ENCODE peak calls at places on chromosomes 12 and 14, in nine cellular contexts. One of them, this sample, is unnamed.

GRCh38 chr14:90968025-90968424 is 92.4 kb downstream of the RPS6KA5 start:
- DNase-seq in mucosa of descending colon: no peak
- DNase-seq in fibroblast of mammary gland: peak
- DNase-seq in fibroblast of lung: peak
- DNase-seq in mammary epithelial cell: no peak
- DNase-seq in AG04450: no peak
- DNase-seq in MM.1S: no peak
- DNase-seq in A549: no peak
- DNase-seq in left ventricle myocardium inferior: no peak
- DNase-seq in this sample: no peak

GRCh38 chr12:119417440-119417839 is 82.9 kb downstream of the CCDC60 start:
- DNase-seq in mucosa of descending colon: no peak
- DNase-seq in fibroblast of mammary gland: no peak
- DNase-seq in fibroblast of lung: no peak
- DNase-seq in mammary epithelial cell: no peak
- DNase-seq in AG04450: no peak
- DNase-seq in MM.1S: no peak
- DNase-seq in A549: no peak
- DNase-seq in left ventricle myocardium inferior: no peak
- DNase-seq in this sample: no peak

GRCh38 chr12:113155641-113156040 is 6.1 kb downstream of the CFAP73 start:
- DNase-seq in mucosa of descending colon: no peak
- DNase-seq in fibroblast of mammary gland: no peak
- DNase-seq in fibroblast of lung: no peak
- DNase-seq in mammary epithelial cell: no peak
- DNase-seq in AG04450: no peak
- DNase-seq in MM.1S: no peak
- DNase-seq in A549: no peak
- DNase-seq in left ventricle myocardium inferior: no peak
- DNase-seq in this sample: no peak

GRCh38 chr12:17062296-17063061 is 456.5 kb upstream of the LMO3 start:
- DNase-seq in mucosa of descending colon: no peak
- DNase-seq in fibroblast of mammary gland: no peak
- DNase-seq in fibroblast of lung: no peak
- DNase-seq in mammary epithelial cell: peak
- DNase-seq in AG04450: no peak
- DNase-seq in MM.1S: no peak
- DNase-seq in A549: no peak
- DNase-seq in left ventricle myocardium inferior: no peak
- DNase-seq in this sample: no peak

GRCh38 chr14:58690801-58691516 is 53.2 kb downstream of the DACT1 start:
- DNase-seq in mucosa of descending colon: peak
- DNase-seq in fibroblast of mammary gland: no peak
- DNase-seq in fibroblast of lung: no peak
- DNase-seq in mammary epithelial cell: no peak
- DNase-seq in AG04450: no peak
- DNase-seq in MM.1S: no peak
- DNase-seq in A549: no peak
- DNase-seq in left ventricle myocardium inferior: no peak
- DNase-seq in this sample: no peak

GRCh38 chr14:94312481-94313246 is 10.5 kb downstream of the SERPINA6 start:
- DNase-seq in mucosa of descending colon: no peak
- DNase-seq in fibroblast of mammary gland: no peak
- DNase-seq in fibroblast of lung: no peak
- DNase-seq in mammary epithelial cell: peak
- DNase-seq in AG04450: no peak
- DNase-seq in MM.1S: no peak
- DNase-seq in A549: no peak
- DNase-seq in left ventricle myocardium inferior: no peak
- DNase-seq in this sample: no peak

GRCh38 chr14:89921896-89922548 is 32.5 kb downstream of the EFCAB11 start:
- DNase-seq in mucosa of descending colon: no peak
- DNase-seq in fibroblast of mammary gland: peak
- DNase-seq in fibroblast of lung: peak
- DNase-seq in mammary epithelial cell: peak
- DNase-seq in AG04450: no peak
- DNase-seq in MM.1S: no peak
- DNase-seq in A549: no peak
- DNase-seq in left ventricle myocardium inferior: no peak
- DNase-seq in this sample: no peak

GRCh38 chr14:102925646-102926045 is 3.2 kb downstream of the AMN start:
- DNase-seq in mucosa of descending colon: peak
- DNase-seq in fibroblast of mammary gland: no peak
- DNase-seq in fibroblast of lung: no peak
- DNase-seq in mammary epithelial cell: no peak
- DNase-seq in AG04450: no peak
- DNase-seq in MM.1S: no peak
- DNase-seq in A549: no peak
- DNase-seq in left ventricle myocardium inferior: no peak
- DNase-seq in this sample: no peak

GRCh38 chr12:124736115-124737039 is 127.3 kb downstream of the SCARB1 start:
- DNase-seq in mucosa of descending colon: no peak
- DNase-seq in fibroblast of mammary gland: no peak
- DNase-seq in fibroblast of lung: no peak
- DNase-seq in mammary epithelial cell: no peak
- DNase-seq in AG04450: no peak
- DNase-seq in MM.1S: no peak
- DNase-seq in A549: no peak
- DNase-seq in left ventricle myocardium inferior: no peak
- DNase-seq in this sample: no peak

GRCh38 chr12:49060237-49061156 is at the start of gene KMT2D:
- DNase-seq in mucosa of descending colon: peak
- DNase-seq in fibroblast of mammary gland: peak
- DNase-seq in fibroblast of lung: peak
- DNase-seq in mammary epithelial cell: peak
- DNase-seq in AG04450: peak
- DNase-seq in MM.1S: peak
- DNase-seq in A549: peak
- DNase-seq in left ventricle myocardium inferior: peak
- DNase-seq in this sample: peak

GRCh38 chr12:64392221-64392620 is 1.7 kb upstream of the C12orf56 start:
- DNase-seq in mucosa of descending colon: no peak
- DNase-seq in fibroblast of mammary gland: peak
- DNase-seq in fibroblast of lung: peak
- DNase-seq in mammary epithelial cell: peak
- DNase-seq in AG04450: peak
- DNase-seq in MM.1S: peak
- DNase-seq in A549: peak
- DNase-seq in left ventricle myocardium inferior: no peak
- DNase-seq in this sample: peak
- TF ChIP-seq CTCF in mucosa of descending colon: no peak
- TF ChIP-seq CTCF in fibroblast of mammary gland: peak
- TF ChIP-seq CTCF in fibroblast of lung: peak
- TF ChIP-seq CTCF in mammary epithelial cell: peak
- TF ChIP-seq CTCF in AG04450: peak
- TF ChIP-seq CTCF in MM.1S: peak
- TF ChIP-seq CTCF in A549: peak
- TF ChIP-seq CTCF in left ventricle myocardium inferior: no peak
- TF ChIP-seq CTCF in this sample: peak

DNA sequence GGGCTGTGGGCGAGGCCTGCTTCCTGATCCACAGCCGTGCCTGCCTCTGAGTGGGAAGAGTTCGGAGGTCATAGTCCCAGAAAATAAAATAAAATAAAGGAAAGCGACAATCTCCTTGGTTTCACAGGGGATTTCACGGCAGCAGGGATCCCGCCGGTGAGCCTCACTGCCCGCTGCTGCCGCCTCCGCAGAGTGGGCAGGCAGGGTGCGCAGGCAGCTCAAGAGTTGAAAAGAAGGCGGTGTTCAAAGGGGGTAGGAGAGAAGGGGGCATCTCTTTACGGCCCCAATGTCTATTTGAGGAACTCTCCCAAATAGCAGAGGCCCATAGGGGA is 3.1 kb upstream of the HOXC9 start:
- DNase-seq in mucosa of descending colon: no peak
- DNase-seq in fibroblast of mammary gland: no peak
- DNase-seq in fibroblast of lung: no peak
- DNase-seq in mammary epithelial cell: no peak
- DNase-seq in AG04450: no peak
- DNase-seq in MM.1S: no peak
- DNase-seq in A549: no peak
- DNase-seq in left ventricle myocardium inferior: no peak
- DNase-seq in this sample: no peak
- H3K4me3 ChIP-seq in mucosa of descending colon: no peak
- H3K4me3 ChIP-seq in fibroblast of mammary gland: no peak
- H3K4me3 ChIP-seq in fibroblast of lung: no peak
- H3K4me3 ChIP-seq in mammary epithelial cell: no peak
- H3K4me3 ChIP-seq in AG04450: no peak
- H3K4me3 ChIP-seq in MM.1S: no peak
- H3K4me3 ChIP-seq in A549: no peak
- H3K4me3 ChIP-seq in left ventricle myocardium inferior: no peak
- H3K4me3 ChIP-seq in this sample: peak

GRCh38 chr14:31932675-31933074 is 144.4 kb upstream of the ARHGAP5 start:
- DNase-seq in mucosa of descending colon: no peak
- DNase-seq in fibroblast of mammary gland: no peak
- DNase-seq in fibroblast of lung: no peak
- DNase-seq in mammary epithelial cell: no peak
- DNase-seq in AG04450: no peak
- DNase-seq in MM.1S: no peak
- DNase-seq in A549: no peak
- DNase-seq in left ventricle myocardium inferior: no peak
- DNase-seq in this sample: no peak

GRCh38 chr14:31935406-31935805 is 141.7 kb upstream of the ARHGAP5 start:
- DNase-seq in mucosa of descending colon: no peak
- DNase-seq in fibroblast of mammary gland: no peak
- DNase-seq in fibroblast of lung: no peak
- DNase-seq in mammary epithelial cell: no peak
- DNase-seq in AG04450: no peak
- DNase-seq in MM.1S: no peak
- DNase-seq in A549: no peak
- DNase-seq in left ventricle myocardium inferior: no peak
- DNase-seq in this sample: no peak

GRCh38 chr14:31936100-31936499 is 141.0 kb upstream of the ARHGAP5 start:
- DNase-seq in mucosa of descending colon: no peak
- DNase-seq in fibroblast of mammary gland: no peak
- DNase-seq in fibroblast of lung: no peak
- DNase-seq in mammary epithelial cell: no peak
- DNase-seq in AG04450: no peak
- DNase-seq in MM.1S: no peak
- DNase-seq in A549: no peak
- DNase-seq in left ventricle myocardium inferior: no peak
- DNase-seq in this sample: no peak

GRCh38 chr14:31933716-31934115 is 143.4 kb upstream of the ARHGAP5 start:
- DNase-seq in mucosa of descending colon: no peak
- DNase-seq in fibroblast of mammary gland: no peak
- DNase-seq in fibroblast of lung: no peak
- DNase-seq in mammary epithelial cell: no peak
- DNase-seq in AG04450: no peak
- DNase-seq in MM.1S: no peak
- DNase-seq in A549: no peak
- DNase-seq in left ventricle myocardium inferior: no peak
- DNase-seq in this sample: peak

DNA sequence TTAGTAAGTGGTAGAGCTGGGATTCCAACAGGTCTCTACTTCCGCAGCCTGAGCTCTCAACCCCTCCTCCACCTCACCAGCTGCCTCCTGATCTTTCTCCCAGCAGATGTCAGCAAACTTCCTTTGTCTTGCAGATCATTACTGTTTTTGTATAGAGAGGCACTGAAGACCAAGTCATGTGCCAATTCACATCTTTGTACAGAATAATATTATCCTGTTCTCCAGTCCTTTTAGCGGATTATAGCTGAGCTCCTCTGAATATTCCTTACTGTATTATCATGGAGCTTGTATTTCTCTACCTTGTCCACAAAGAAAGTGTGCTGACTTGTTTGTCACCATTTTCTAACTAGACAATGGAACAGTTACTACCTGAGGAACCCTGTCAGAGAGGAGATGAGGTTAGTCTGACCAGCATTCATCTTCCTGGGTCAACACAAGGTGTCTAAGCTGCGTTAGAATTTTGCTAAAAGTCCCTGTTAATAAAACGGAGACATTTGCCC is 142.3 kb upstream of the ARHGAP5 start:
- DNase-seq in mucosa of descending colon: no peak
- DNase-seq in fibroblast of mammary gland: peak
- DNase-seq in fibroblast of lung: peak
- DNase-seq in mammary epithelial cell: peak
- DNase-seq in AG04450: no peak
- DNase-seq in MM.1S: peak
- DNase-seq in A549: peak
- DNase-seq in left ventricle myocardium inferior: peak
- DNase-seq in this sample: peak
- TF ChIP-seq CTCF in mucosa of descending colon: no peak
- TF ChIP-seq CTCF in fibroblast of mammary gland: peak
- TF ChIP-seq CTCF in fibroblast of lung: peak
- TF ChIP-seq CTCF in mammary epithelial cell: peak
- TF ChIP-seq CTCF in AG04450: peak
- TF ChIP-seq CTCF in MM.1S: no peak
- TF ChIP-seq CTCF in A549: peak
- TF ChIP-seq CTCF in left ventricle myocardium inferior: peak
- TF ChIP-seq CTCF in this sample: peak

GRCh38 chr14:74695406-74695805 is 17.5 kb downstream of the AREL1 start:
- DNase-seq in mucosa of descending colon: no peak
- DNase-seq in fibroblast of mammary gland: no peak
- DNase-seq in fibroblast of lung: no peak
- DNase-seq in mammary epithelial cell: no peak
- DNase-seq in AG04450: no peak
- DNase-seq in MM.1S: no peak
- DNase-seq in A549: no peak
- DNase-seq in left ventricle myocardium inferior: no peak
- DNase-seq in this sample: no peak

GRCh38 chr14:74698471-74698870 is 14.4 kb downstream of the AREL1 start:
- DNase-seq in mucosa of descending colon: no peak
- DNase-seq in fibroblast of mammary gland: no peak
- DNase-seq in fibroblast of lung: no peak
- DNase-seq in mammary epithelial cell: no peak
- DNase-seq in AG04450: no peak
- DNase-seq in MM.1S: no peak
- DNase-seq in A549: no peak
- DNase-seq in left ventricle myocardium inferior: no peak
- DNase-seq in this sample: no peak

GRCh38 chr14:74697543-74697942 is 15.3 kb downstream of the AREL1 start:
- DNase-seq in mucosa of descending colon: no peak
- DNase-seq in fibroblast of mammary gland: peak
- DNase-seq in fibroblast of lung: peak
- DNase-seq in mammary epithelial cell: peak
- DNase-seq in AG04450: peak
- DNase-seq in MM.1S: no peak
- DNase-seq in A549: no peak
- DNase-seq in left ventricle myocardium inferior: no peak
- DNase-seq in this sample: peak

GRCh38 chr14:74698894-74699293 is 14.0 kb downstream of the AREL1 start:
- DNase-seq in mucosa of descending colon: no peak
- DNase-seq in fibroblast of mammary gland: no peak
- DNase-seq in fibroblast of lung: no peak
- DNase-seq in mammary epithelial cell: peak
- DNase-seq in AG04450: no peak
- DNase-seq in MM.1S: no peak
- DNase-seq in A549: no peak
- DNase-seq in left ventricle myocardium inferior: no peak
- DNase-seq in this sample: no peak

DNA sequence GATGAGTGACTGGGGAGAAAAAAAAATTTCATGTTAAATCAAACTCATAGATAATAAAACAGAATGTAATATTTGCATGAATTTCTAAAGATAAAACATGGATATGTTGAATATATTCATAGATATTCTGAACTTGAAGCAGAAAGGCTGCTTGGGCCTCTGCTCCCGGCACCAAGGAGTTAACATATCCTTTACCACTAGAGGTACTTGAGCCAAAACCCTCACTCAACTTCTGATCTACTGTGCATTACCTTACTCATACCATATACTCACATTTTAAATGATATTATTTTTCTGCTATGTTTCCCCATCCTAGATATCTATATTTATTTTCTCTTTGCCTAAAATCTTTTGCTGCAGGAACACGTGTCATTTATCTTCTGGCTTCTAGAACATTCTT is 14.9 kb downstream of the AREL1 start:
- DNase-seq in mucosa of descending colon: no peak
- DNase-seq in fibroblast of mammary gland: no peak
- DNase-seq in fibroblast of lung: no peak
- DNase-seq in mammary epithelial cell: no peak
- DNase-seq in AG04450: no peak
- DNase-seq in MM.1S: no peak
- DNase-seq in A549: no peak
- DNase-seq in left ventricle myocardium inferior: no peak
- DNase-seq in this sample: no peak
- H3K4me3 ChIP-seq in mucosa of descending colon: no peak
- H3K4me3 ChIP-seq in fibroblast of mammary gland: no peak
- H3K4me3 ChIP-seq in fibroblast of lung: no peak
- H3K4me3 ChIP-seq in mammary epithelial cell: no peak
- H3K4me3 ChIP-seq in AG04450: no peak
- H3K4me3 ChIP-seq in MM.1S: no peak
- H3K4me3 ChIP-seq in A549: no peak
- H3K4me3 ChIP-seq in left ventricle myocardium inferior: no peak
- H3K4me3 ChIP-seq in this sample: no peak

This sample was measured in fibroblast of villous mesenchyme.